ENCODE peak calls at places on chromosome 3, in six cellular contexts. G is ELR, A is ovary, T is fibroblast of lung, H is PC-3, Q is non-pigmented ciliary epithelial cell. D is an unnamed sample.

GRCh38 chr3:37813403-37813802 is 48.3 kb upstream of the CTDSPL start:
- DNase-seq in G (no peak), A (no peak), T (no peak), H (no peak), Q (no peak), D (no peak)

GRCh38 chr3:97889814-97890213 is 68.0 kb downstream of the CRYBG3 start:
- DNase-seq in G (no peak), A (no peak), T (no peak), H (no peak), Q (no peak), D (no peak)

GRCh38 chr3:107211608-107212007 is 165.6 kb upstream of the CCDC54 start:
- DNase-seq in G (no peak), A (no peak), T (no peak), H (no peak), Q (no peak), D (no peak)

GRCh38 chr3:173553635-173554280 is 156.2 kb downstream of the NLGN1 start:
- DNase-seq in G (peak; percentile 63), A (no peak), T (peak; percentile 44), H (peak; percentile 61), Q (peak; percentile 4), D (no peak)

GRCh38 chr3:64645236-64645635 is 42.6 kb downstream of the ADAMTS9 start:
- DNase-seq in G (no peak), A (no peak), T (peak; percentile 46), H (no peak), Q (no peak), D (no peak)

GRCh38 chr3:123635220-123635619 is 50.4 kb upstream of the HACD2 start:
- DNase-seq in G (no peak), A (no peak), T (no peak), H (no peak), Q (no peak), D (no peak)

GRCh38 chr3:197088370-197088769 is 58.8 kb upstream of the MELTF start:
- DNase-seq in G (no peak), A (no peak), T (no peak), H (no peak), Q (no peak), D (no peak)

GRCh38 chr3:10852031-10852795 is 36.2 kb downstream of the SLC6A11 start:
- DNase-seq in G (no peak), A (no peak), T (no peak), H (no peak), Q (no peak), D (no peak)

GRCh38 chr3:26293351-26293750 is 329.2 kb upstream of the LRRC3B start:
- DNase-seq in G (no peak), A (no peak), T (no peak), H (no peak), Q (no peak), D (no peak)

GRCh38 chr3:115052906-115053305 is 94.2 kb downstream of the ZBTB20 start:
- DNase-seq in G (no peak), A (no peak), T (peak; percentile 29), H (no peak), Q (no peak), D (no peak)

GRCh38 chr3:79367066-79367465 is 400.7 kb downstream of the ROBO1 start:
- DNase-seq in G (peak; percentile 87), A (no peak), T (peak; percentile 87), H (peak; percentile 11), Q (peak; percentile 76), D (peak; percentile 45)

D was measured in kidney epithelial cell.